ENCODE peak calls at places on chromosome 1, in five cellular contexts. One of them, this sample, is unnamed.

GRCh38 chr1:85406887-85407593 is 57.9 kb downstream of the DDAH1 start:
- DNase-seq in AG04450: peak
- DNase-seq in GM12865: no peak
- DNase-seq in dorsolateral prefrontal cortex: no peak
- DNase-seq in lung: peak
- DNase-seq in this sample: peak

GRCh38 chr1:97901017-97901658 is 19.7 kb downstream of the DPYD start:
- DNase-seq in AG04450: no peak
- DNase-seq in GM12865: no peak
- DNase-seq in dorsolateral prefrontal cortex: no peak
- DNase-seq in lung: no peak
- DNase-seq in this sample: peak

GRCh38 chr1:201153474-201154388 is 543 bp downstream of the TMEM9 start:
- DNase-seq in AG04450: no peak
- DNase-seq in GM12865: peak
- DNase-seq in dorsolateral prefrontal cortex: no peak
- DNase-seq in lung: peak
- DNase-seq in this sample: peak

GRCh38 chr1:13593511-13594131 is 10.0 kb downstream of the PDPN start:
- DNase-seq in AG04450: no peak
- DNase-seq in GM12865: no peak
- DNase-seq in dorsolateral prefrontal cortex: no peak
- DNase-seq in lung: no peak
- DNase-seq in this sample: peak

GRCh38 chr1:51294566-51295184 is 35.7 kb downstream of the TTC39A start:
- DNase-seq in AG04450: no peak
- DNase-seq in GM12865: no peak
- DNase-seq in dorsolateral prefrontal cortex: no peak
- DNase-seq in lung: no peak
- DNase-seq in this sample: no peak

GRCh38 chr1:21508580-21509350 is 458 bp upstream of the ALPL start:
- DNase-seq in AG04450: no peak
- DNase-seq in GM12865: peak
- DNase-seq in dorsolateral prefrontal cortex: peak
- DNase-seq in lung: peak
- DNase-seq in this sample: peak

GRCh38 chr1:156852414-156852874 is 6.5 kb downstream of the INSRR start:
- DNase-seq in AG04450: peak
- DNase-seq in GM12865: no peak
- DNase-seq in dorsolateral prefrontal cortex: peak
- DNase-seq in lung: no peak
- DNase-seq in this sample: peak

GRCh38 chr1:40024671-40025070 is 15.9 kb upstream of the CAP1 start:
- DNase-seq in AG04450: no peak
- DNase-seq in GM12865: no peak
- DNase-seq in dorsolateral prefrontal cortex: no peak
- DNase-seq in lung: no peak
- DNase-seq in this sample: no peak

GRCh38 chr1:195202271-195202670 is 1406.0 kb downstream of the KCNT2 start:
- DNase-seq in AG04450: peak
- DNase-seq in GM12865: no peak
- DNase-seq in dorsolateral prefrontal cortex: no peak
- DNase-seq in lung: no peak
- DNase-seq in this sample: no peak

GRCh38 chr1:199123615-199124014 is 484.8 kb downstream of the PTPRC start:
- DNase-seq in AG04450: peak
- DNase-seq in GM12865: no peak
- DNase-seq in dorsolateral prefrontal cortex: no peak
- DNase-seq in lung: no peak
- DNase-seq in this sample: peak

GRCh38 chr1:50959303-50959912 is 659 bp downstream of the FAF1 start:
- DNase-seq in AG04450: no peak
- DNase-seq in GM12865: peak
- DNase-seq in dorsolateral prefrontal cortex: no peak
- DNase-seq in lung: peak
- DNase-seq in this sample: peak

GRCh38 chr1:235093013-235093618 is 35.5 kb downstream of the TOMM20 start:
- DNase-seq in AG04450: no peak
- DNase-seq in GM12865: peak
- DNase-seq in dorsolateral prefrontal cortex: no peak
- DNase-seq in lung: no peak
- DNase-seq in this sample: peak

GRCh38 chr1:11918779-11919519 is 7.3 kb downstream of the KIAA2013 start:
- DNase-seq in AG04450: peak
- DNase-seq in GM12865: no peak
- DNase-seq in dorsolateral prefrontal cortex: no peak
- DNase-seq in lung: no peak
- DNase-seq in this sample: peak

GRCh38 chr1:56921486-56921885 is 44.3 kb downstream of the C8B start:
- DNase-seq in AG04450: no peak
- DNase-seq in GM12865: no peak
- DNase-seq in dorsolateral prefrontal cortex: no peak
- DNase-seq in lung: no peak
- DNase-seq in this sample: peak

GRCh38 chr1:158371188-158371953 is 17.7 kb downstream of the CD1E start:
- DNase-seq in AG04450: no peak
- DNase-seq in GM12865: peak
- DNase-seq in dorsolateral prefrontal cortex: no peak
- DNase-seq in lung: no peak
- DNase-seq in this sample: no peak

GRCh38 chr1:91826649-91827048 is 59.3 kb downstream of the TGFBR3 start:
- DNase-seq in AG04450: no peak
- DNase-seq in GM12865: no peak
- DNase-seq in dorsolateral prefrontal cortex: no peak
- DNase-seq in lung: no peak
- DNase-seq in this sample: no peak

GRCh38 chr1:24874611-24875225 is 55.4 kb downstream of the RUNX3 start:
- DNase-seq in AG04450: no peak
- DNase-seq in GM12865: no peak
- DNase-seq in dorsolateral prefrontal cortex: no peak
- DNase-seq in lung: no peak
- DNase-seq in this sample: no peak

GRCh38 chr1:227043755-227044154 is 103.7 kb downstream of the COQ8A start:
- DNase-seq in AG04450: peak
- DNase-seq in GM12865: no peak
- DNase-seq in dorsolateral prefrontal cortex: no peak
- DNase-seq in lung: no peak
- DNase-seq in this sample: peak

GRCh38 chr1:66271216-66271903 is 262.6 kb upstream of the SGIP1 start:
- DNase-seq in AG04450: peak
- DNase-seq in GM12865: peak
- DNase-seq in dorsolateral prefrontal cortex: no peak
- DNase-seq in lung: peak
- DNase-seq in this sample: peak

GRCh38 chr1:204350857-204351573 is 8.7 kb downstream of the PLEKHA6 start:
- DNase-seq in AG04450: peak
- DNase-seq in GM12865: peak
- DNase-seq in dorsolateral prefrontal cortex: peak
- DNase-seq in lung: peak
- DNase-seq in this sample: peak

GRCh38 chr1:232664844-232665777 is 35.2 kb upstream of the SIPA1L2 start:
- DNase-seq in AG04450: no peak
- DNase-seq in GM12865: no peak
- DNase-seq in dorsolateral prefrontal cortex: no peak
- DNase-seq in lung: no peak
- DNase-seq in this sample: no peak

GRCh38 chr1:19818324-19818723 is 3.2 kb upstream of the RNF186 start:
- DNase-seq in AG04450: no peak
- DNase-seq in GM12865: no peak
- DNase-seq in dorsolateral prefrontal cortex: no peak
- DNase-seq in lung: no peak
- DNase-seq in this sample: no peak

GRCh38 chr1:109275706-109276345 is 7.1 kb downstream of the PSRC1 start:
- DNase-seq in AG04450: no peak
- DNase-seq in GM12865: no peak
- DNase-seq in dorsolateral prefrontal cortex: no peak
- DNase-seq in lung: no peak
- DNase-seq in this sample: peak

GRCh38 chr1:162632234-162632666 is at the start of gene DDR2:
- DNase-seq in AG04450: peak
- DNase-seq in GM12865: no peak
- DNase-seq in dorsolateral prefrontal cortex: no peak
- DNase-seq in lung: peak
- DNase-seq in this sample: peak

GRCh38 chr1:12230549-12231275 is 882 bp downstream of the VPS13D start:
- DNase-seq in AG04450: no peak
- DNase-seq in GM12865: no peak
- DNase-seq in dorsolateral prefrontal cortex: no peak
- DNase-seq in lung: peak
- DNase-seq in this sample: no peak

GRCh38 chr1:206461602-206462455 is 8.4 kb upstream of the IKBKE start:
- DNase-seq in AG04450: peak
- DNase-seq in GM12865: peak
- DNase-seq in dorsolateral prefrontal cortex: no peak
- DNase-seq in lung: peak
- DNase-seq in this sample: peak

DNA sequence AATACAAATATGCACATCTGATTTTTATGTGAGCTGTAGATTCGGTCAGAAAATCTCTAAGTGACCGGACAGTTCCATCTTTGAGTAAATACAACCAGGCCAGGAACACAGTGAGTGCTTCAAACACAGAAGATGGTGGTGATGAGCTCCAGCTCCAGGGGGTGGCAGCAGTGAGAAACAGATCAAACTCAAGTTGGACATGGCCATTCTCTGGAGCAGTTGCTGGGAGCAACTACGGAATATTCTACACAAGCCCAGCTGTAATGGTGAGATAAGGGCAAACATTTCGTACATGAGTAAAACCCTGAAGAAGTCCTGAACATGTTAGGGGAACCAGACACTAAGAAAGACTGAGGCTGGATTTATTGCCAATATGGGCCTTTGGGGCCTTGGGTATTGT is 100.7 kb downstream of the BARHL2 start:
- DNase-seq in AG04450: no peak
- DNase-seq in GM12865: peak
- DNase-seq in dorsolateral prefrontal cortex: no peak
- DNase-seq in lung: no peak
- DNase-seq in this sample: no peak
- TF ChIP-seq CTCF in AG04450: no peak
- TF ChIP-seq CTCF in GM12865: peak
- TF ChIP-seq CTCF in dorsolateral prefrontal cortex: no peak
- TF ChIP-seq CTCF in lung: no peak
- TF ChIP-seq CTCF in this sample: no peak

GRCh38 chr1:194117582-194117981 is 931.2 kb upstream of the B3GALT2 start:
- DNase-seq in AG04450: no peak
- DNase-seq in GM12865: peak
- DNase-seq in dorsolateral prefrontal cortex: no peak
- DNase-seq in lung: no peak
- DNase-seq in this sample: no peak
- TF ChIP-seq CTCF in AG04450: no peak
- TF ChIP-seq CTCF in GM12865: no peak
- TF ChIP-seq CTCF in dorsolateral prefrontal cortex: no peak
- TF ChIP-seq CTCF in lung: no peak
- TF ChIP-seq CTCF in this sample: no peak

DNA sequence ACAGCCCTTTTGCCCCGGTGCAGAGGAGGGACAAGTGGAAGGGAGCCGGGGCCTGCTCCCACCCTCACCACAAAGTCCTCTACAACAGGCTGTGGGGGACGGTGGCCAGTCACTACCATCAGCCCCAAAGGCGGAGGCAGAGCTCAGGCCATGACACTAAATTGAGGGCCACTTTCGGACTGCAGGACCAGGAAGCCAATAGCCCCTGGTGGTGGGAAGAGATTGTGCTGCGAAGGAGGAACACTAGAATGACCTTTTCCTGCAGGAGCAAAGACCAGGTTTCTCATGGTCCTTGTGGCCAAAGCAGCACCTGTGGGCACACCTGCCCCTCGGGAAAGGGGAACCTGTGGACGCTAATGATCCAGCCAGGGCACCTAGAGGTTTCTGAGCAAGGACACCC is 30.3 kb downstream of the ACTA1 start:
- DNase-seq in AG04450: no peak
- DNase-seq in GM12865: no peak
- DNase-seq in dorsolateral prefrontal cortex: no peak
- DNase-seq in lung: no peak
- DNase-seq in this sample: no peak
- TF ChIP-seq CTCF in AG04450: no peak
- TF ChIP-seq CTCF in GM12865: no peak
- TF ChIP-seq CTCF in dorsolateral prefrontal cortex: no peak
- TF ChIP-seq CTCF in lung: no peak
- TF ChIP-seq CTCF in this sample: no peak

GRCh38 chr1:7516341-7516740 is 254.8 kb upstream of the VAMP3 start:
- DNase-seq in AG04450: no peak
- DNase-seq in GM12865: no peak
- DNase-seq in dorsolateral prefrontal cortex: no peak
- DNase-seq in lung: no peak
- DNase-seq in this sample: no peak
- TF ChIP-seq CTCF in AG04450: peak
- TF ChIP-seq CTCF in GM12865: no peak
- TF ChIP-seq CTCF in dorsolateral prefrontal cortex: no peak
- TF ChIP-seq CTCF in lung: no peak
- TF ChIP-seq CTCF in this sample: no peak

GRCh38 chr1:107501081-107501605 is 360.3 kb downstream of the NTNG1 start:
- DNase-seq in AG04450: no peak
- DNase-seq in GM12865: no peak
- DNase-seq in dorsolateral prefrontal cortex: no peak
- DNase-seq in lung: no peak
- DNase-seq in this sample: no peak
- TF ChIP-seq CTCF in AG04450: no peak
- TF ChIP-seq CTCF in GM12865: no peak
- TF ChIP-seq CTCF in dorsolateral prefrontal cortex: no peak
- TF ChIP-seq CTCF in lung: no peak
- TF ChIP-seq CTCF in this sample: no peak

DNA sequence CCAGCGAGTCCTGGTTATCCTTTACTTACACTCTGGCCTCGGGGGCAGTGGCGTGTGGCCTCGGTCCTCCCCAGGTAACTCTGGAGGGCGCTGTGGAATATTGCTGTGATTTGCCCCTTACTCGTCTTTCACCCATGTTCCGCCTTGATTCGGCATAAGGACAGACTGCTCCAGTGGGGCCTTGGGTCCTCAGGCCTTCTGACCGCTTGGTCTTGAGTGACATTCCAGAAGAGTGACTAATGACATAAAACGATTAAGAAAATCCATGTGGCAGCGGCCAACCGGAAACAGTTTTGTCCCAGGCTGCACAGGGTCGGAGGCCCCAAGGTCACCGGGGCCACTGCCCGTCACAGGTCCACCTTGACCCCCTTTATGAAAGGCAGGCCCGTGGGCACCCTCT is 11.0 kb downstream of the ICMT start:
- DNase-seq in AG04450: no peak
- DNase-seq in GM12865: no peak
- DNase-seq in dorsolateral prefrontal cortex: no peak
- DNase-seq in lung: no peak
- DNase-seq in this sample: no peak
- TF ChIP-seq CTCF in AG04450: no peak
- TF ChIP-seq CTCF in GM12865: no peak
- TF ChIP-seq CTCF in dorsolateral prefrontal cortex: no peak
- TF ChIP-seq CTCF in lung: no peak
- TF ChIP-seq CTCF in this sample: no peak

GRCh38 chr1:3431266-3431665 is 23.2 kb upstream of the ARHGEF16 start:
- DNase-seq in AG04450: no peak
- DNase-seq in GM12865: no peak
- DNase-seq in dorsolateral prefrontal cortex: no peak
- DNase-seq in lung: no peak
- DNase-seq in this sample: no peak
- TF ChIP-seq CTCF in AG04450: peak
- TF ChIP-seq CTCF in GM12865: no peak
- TF ChIP-seq CTCF in dorsolateral prefrontal cortex: peak
- TF ChIP-seq CTCF in lung: no peak
- TF ChIP-seq CTCF in this sample: no peak

GRCh38 chr1:248686815-248687214 is 15.8 kb downstream of the OR14I1 start:
- DNase-seq in AG04450: no peak
- DNase-seq in GM12865: peak
- DNase-seq in dorsolateral prefrontal cortex: no peak
- DNase-seq in lung: no peak
- DNase-seq in this sample: no peak
- TF ChIP-seq CTCF in AG04450: no peak
- TF ChIP-seq CTCF in GM12865: peak
- TF ChIP-seq CTCF in dorsolateral prefrontal cortex: no peak
- TF ChIP-seq CTCF in lung: no peak
- TF ChIP-seq CTCF in this sample: no peak